ENCODE peak calls at places on chromosomes 1 and 21, in four cellular contexts. N, S, C and W are unnamed samples.
A peak's percentile ranks its signal among the peaks of the same experiment; 100 is the strongest.

GRCh38 chr1:162389021-162389818 is 7.7 kb downstream of the C1orf226 start:
- DNase-seq in C (no peak), S (no peak), N (no peak), W (peak; percentile 25)

GRCh38 chr21:29656504-29657227 is 283.1 kb downstream of the GRIK1 start:
- DNase-seq in N (peak; percentile 63), S (no peak), C (no peak), W (peak; percentile 44)

GRCh38 chr1:91404151-91405012 is at the start of gene HFM1:
- DNase-seq in N (peak; percentile 85), C (peak; percentile 46), S (no peak), W (no peak)

GRCh38 chr1:15961492-15961891 is 14.4 kb downstream of the ZBTB17 start:
- DNase-seq in S (no peak), N (peak; percentile 7), C (no peak), W (no peak)

GRCh38 chr1:216064643-216065042 is 358.6 kb downstream of the USH2A start:
- DNase-seq in S (no peak), C (no peak), N (no peak), W (no peak)

GRCh38 chr1:78072216-78072615 is 26.4 kb downstream of the GIPC2 start:
- DNase-seq in N (no peak), S (no peak), C (no peak), W (no peak)

GRCh38 chr1:84853743-84854721 is 39.0 kb downstream of the LPAR3 start:
- DNase-seq in N (no peak), C (peak; percentile 27), S (peak; percentile 74), W (no peak)

GRCh38 chr1:20185834-20186782 is at the start of the genes PLA2G2C and UBXN10:
- DNase-seq in N (peak; percentile 97), S (no peak), C (peak; percentile 58), W (no peak)

GRCh38 chr1:56107278-56107643 is 472.1 kb downstream of the PLPP3 start:
- DNase-seq in C (no peak), S (no peak), N (no peak), W (no peak)

GRCh38 chr1:36326499-36326898 is 3.1 kb upstream of the EVA1B start:
- DNase-seq in S (no peak), C (no peak), N (peak; percentile 43), W (no peak)

GRCh38 chr21:36708512-36709029 is 9.7 kb downstream of the SIM2 start:
- DNase-seq in S (no peak), C (no peak), N (no peak), W (no peak)

GRCh38 chr1:52551476-52552235 is 1.2 kb downstream of the TUT4 start:
- DNase-seq in N (no peak), S (no peak), C (no peak), W (no peak)

GRCh38 chr1:30478799-30479198 is 244.6 kb downstream of the MATN1 start:
- DNase-seq in N (no peak), C (no peak), S (no peak), W (no peak)

GRCh38 chr1:17108786-17109185 is 10.5 kb downstream of the PADI2 start:
- DNase-seq in N (no peak), S (no peak), C (no peak), W (no peak)

GRCh38 chr1:200153277-200154055 is 126.0 kb downstream of the NR5A2 start:
- DNase-seq in C (no peak), N (no peak), S (peak; percentile 79), W (no peak)

DNA sequence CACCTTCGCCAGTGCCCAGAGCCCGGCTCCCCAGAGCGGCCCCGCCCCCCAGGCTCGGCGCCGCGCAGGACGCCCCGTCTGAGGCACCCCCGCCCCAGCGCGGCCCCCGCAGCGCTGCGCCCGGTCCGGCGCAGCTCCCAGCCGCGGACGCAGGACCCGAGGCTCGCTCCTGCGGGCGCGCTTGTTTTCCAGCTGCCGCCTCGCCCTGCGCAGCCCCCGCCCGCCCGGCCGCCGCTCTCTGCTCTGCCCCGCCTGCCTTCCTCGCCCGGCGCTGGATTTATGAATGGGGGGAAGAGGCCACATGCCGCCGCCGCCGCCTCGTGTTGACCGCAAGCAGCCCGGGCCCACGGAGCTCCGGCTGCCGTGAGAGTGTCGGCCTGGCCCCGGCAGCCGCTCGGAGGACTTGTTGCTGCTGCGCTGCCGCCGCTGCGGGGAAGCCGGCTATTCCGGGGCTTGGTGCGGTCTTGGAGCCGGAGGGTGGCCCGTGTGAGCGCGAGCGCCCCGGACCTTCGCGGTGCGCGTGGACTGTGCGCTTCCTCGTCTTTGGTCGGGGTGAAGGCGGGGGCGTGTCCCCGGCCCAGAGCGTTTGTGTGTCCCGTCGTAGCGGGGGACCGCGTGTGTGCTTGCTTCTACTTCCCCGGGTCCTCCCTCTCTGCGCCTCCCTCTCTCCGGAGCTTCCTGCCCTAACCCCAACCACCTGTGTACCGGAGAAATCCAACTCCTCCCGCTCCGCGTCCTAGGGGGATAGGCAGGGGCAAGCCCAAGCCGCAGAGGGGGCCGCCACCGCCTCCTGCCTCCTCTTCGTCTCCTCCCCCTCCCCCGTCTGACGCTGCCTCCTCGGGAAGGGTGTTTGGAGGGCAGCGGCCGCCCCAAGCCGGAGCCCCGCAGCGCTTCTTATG is 739 bp downstream of the KCNC4 start:
- DNase-seq in S (no peak), N (peak; percentile 86), C (peak; percentile 50), W (peak; percentile 67)
- TF ChIP-seq SPI1 in S (no peak), N (no peak), C (no peak), W (no peak)

DNA sequence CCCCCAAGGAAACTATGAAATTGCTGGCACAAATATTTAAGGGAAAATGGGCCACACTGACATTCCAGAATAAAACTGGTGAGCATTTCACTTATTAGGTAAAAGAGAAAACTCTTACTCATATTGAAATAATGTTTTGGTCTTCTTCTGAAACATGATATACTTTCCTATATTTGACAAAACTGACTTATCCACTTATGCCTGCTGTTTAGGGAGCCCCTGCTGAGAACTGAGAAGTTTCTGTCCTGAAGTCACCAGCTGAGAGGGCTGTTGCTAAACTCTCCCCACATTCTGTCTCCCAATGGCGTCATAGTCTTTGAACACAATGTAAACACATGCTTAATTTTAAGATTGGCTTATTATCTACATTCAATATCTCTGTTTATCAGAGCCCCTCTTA is 46.8 kb upstream of the ZC3H11B start:
- DNase-seq in N (no peak), C (no peak), S (no peak), W (no peak)
- TF ChIP-seq SPI1 in N (no peak), C (no peak), S (no peak), W (no peak)

GRCh38 chr1:9746211-9746610 is 77.6 kb downstream of the CLSTN1 start:
- DNase-seq in N (no peak), C (no peak), S (no peak), W (no peak)
- TF ChIP-seq SPI1 in N (no peak), C (no peak), S (no peak), W (no peak)

GRCh38 chr1:109254621-109255096 is 5.3 kb downstream of the CELSR2 start:
- DNase-seq in S (no peak), N (peak; percentile 90), C (no peak), W (no peak)
- TF ChIP-seq SPI1 in S (no peak), N (no peak), C (no peak), W (no peak)

GRCh38 chr1:115252585-115252984 is 85.5 kb downstream of the NGF start:
- DNase-seq in C (no peak), S (no peak), N (no peak), W (no peak)

GRCh38 chr1:115246526-115246925 is 91.5 kb downstream of the NGF start:
- DNase-seq in C (no peak), N (no peak), S (no peak), W (no peak)

GRCh38 chr1:115255154-115255553 is 82.9 kb downstream of the NGF start:
- DNase-seq in S (no peak), C (no peak), N (no peak), W (no peak)

GRCh38 chr1:115251340-115251748 is 86.7 kb downstream of the NGF start:
- DNase-seq in C (no peak), N (no peak), S (no peak), W (no peak)

DNA sequence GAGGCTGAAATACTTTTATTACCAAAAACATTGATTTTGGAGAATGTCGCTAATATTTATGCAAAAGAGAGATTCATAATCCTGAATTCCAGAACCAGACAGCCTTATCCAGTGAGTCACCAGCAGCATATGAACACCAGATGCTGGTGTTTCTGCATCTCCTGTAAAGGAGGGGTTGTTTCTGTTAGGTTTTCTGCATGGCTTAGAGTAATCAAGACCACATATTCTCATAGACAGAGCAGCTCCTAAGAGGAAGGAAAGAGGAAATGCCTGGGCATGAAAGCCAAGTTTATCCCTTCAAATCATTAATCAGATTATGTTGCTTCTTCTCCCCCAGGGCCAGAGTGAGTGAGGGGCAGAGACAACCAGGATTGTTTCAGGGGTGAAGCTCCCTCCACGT is 86.2 kb downstream of the NGF start:
- DNase-seq in S (no peak), N (no peak), C (no peak), W (no peak)
- TF ChIP-seq SPI1 in S (no peak), N (no peak), C (no peak), W (no peak)

GRCh38 chr1:40451238-40451585 is 936 bp downstream of the ZFP69B start:
- DNase-seq in C (no peak), S (no peak), N (no peak), W (no peak)
- TF ChIP-seq SPI1 in C (no peak), S (no peak), N (no peak), W (no peak)